ENCODE peak calls at places on chromosomes 11 and 22, in seven cellular contexts. D, H, Q, X, A, S and J are unnamed samples.
A peak's percentile ranks its signal among the peaks of the same experiment; 100 is the strongest.

GRCh38 chr11:3849297-3849874 is 6.1 kb upstream of the STIM1 start:
- DNase-seq in D (no peak), H (peak; percentile 50), Q (peak; percentile 64), X (peak; percentile 49), A (peak; percentile 53), S (peak; percentile 47), J (no peak)

GRCh38 chr22:25067851-25068421 is 115.4 kb downstream of the KIAA1671 start:
- DNase-seq in D (no peak), H (peak; percentile 73), Q (peak; percentile 94), X (no peak), A (no peak), S (peak; percentile 90), J (peak; percentile 35)

GRCh38 chr11:20873054-20873453 is 203.7 kb downstream of the NELL1 start:
- DNase-seq in D (peak; percentile 82), H (no peak), Q (peak; percentile 12), X (peak; percentile 20), A (no peak), S (no peak), J (no peak)

GRCh38 chr22:26541167-26541819 is 29.0 kb upstream of the TFIP11 start:
- DNase-seq in D (no peak), H (no peak), Q (no peak), X (no peak), A (no peak), S (no peak), J (no peak)

GRCh38 chr22:40178417-40179409 is 988 bp downstream of the TNRC6B start:
- DNase-seq in D (no peak), H (peak; percentile 33), Q (peak; percentile 69), X (peak; percentile 55), A (peak; percentile 79), S (peak; percentile 28), J (no peak)

GRCh38 chr11:38182126-38182907 is 1584.3 kb upstream of the RAG2 start:
- DNase-seq in D (no peak), H (no peak), Q (no peak), X (no peak), A (peak; percentile 11), S (no peak), J (no peak)

GRCh38 chr11:80937831-80938230 is 1497.0 kb upstream of the TENM4 start:
- DNase-seq in D (no peak), H (no peak), Q (no peak), X (no peak), A (no peak), S (no peak), J (peak; percentile 72)

GRCh38 chr11:23765862-23766261 is 731.0 kb upstream of the LUZP2 start:
- DNase-seq in D (no peak), H (no peak), Q (no peak), X (no peak), A (peak; percentile 58), S (no peak), J (no peak)

GRCh38 chr22:42285604-42286003 is 15.2 kb upstream of the TCF20 start:
- DNase-seq in D (no peak), H (no peak), Q (no peak), X (no peak), A (no peak), S (no peak), J (no peak)

GRCh38 chr22:23121026-23121823 is 20.6 kb downstream of the RSPH14 start:
- DNase-seq in D (no peak), H (no peak), Q (no peak), X (no peak), A (no peak), S (no peak), J (no peak)

GRCh38 chr11:79025622-79026021 is 415.2 kb downstream of the TENM4 start:
- DNase-seq in D (no peak), H (no peak), Q (no peak), X (no peak), A (no peak), S (no peak), J (peak; percentile 8)

GRCh38 chr11:44309483-44310197 is at the start of gene ALX4:
- DNase-seq in D (no peak), H (no peak), Q (no peak), X (peak; percentile 67), A (peak; percentile 66), S (no peak), J (no peak)

GRCh38 chr11:134032501-134033091 is 36.3 kb upstream of the JAM3 start:
- DNase-seq in D (no peak), H (no peak), Q (no peak), X (no peak), A (peak; percentile 28), S (no peak), J (no peak)

GRCh38 chr11:7595016-7595869 is 78.1 kb downstream of the CYB5R2 start:
- DNase-seq in D (no peak), H (no peak), Q (no peak), X (no peak), A (no peak), S (no peak), J (no peak)

GRCh38 chr22:36374603-36375024 is 13.2 kb downstream of the MYH9 start:
- DNase-seq in D (no peak), H (peak; percentile 73), Q (no peak), X (no peak), A (peak; percentile 76), S (no peak), J (no peak)

GRCh38 chr22:38656256-38657148 is at the start of the genes CBY1 and FAM227A:
- DNase-seq in D (peak; percentile 22), H (peak; percentile 80), Q (peak; percentile 81), X (peak; percentile 98), A (peak; percentile 85), S (peak; percentile 77), J (peak; percentile 59)

GRCh38 chr11:79564288-79564925 is 123.6 kb upstream of the TENM4 start:
- DNase-seq in D (peak; percentile 15), H (no peak), Q (no peak), X (no peak), A (no peak), S (no peak), J (no peak)

GRCh38 chr11:122209619-122210377 is 93.8 kb upstream of the BLID start:
- DNase-seq in D (no peak), H (no peak), Q (no peak), X (no peak), A (peak; percentile 89), S (no peak), J (peak; percentile 83)

GRCh38 chr11:99901175-99901574 is 785.9 kb upstream of the ARHGAP42 start:
- DNase-seq in D (no peak), H (no peak), Q (no peak), X (no peak), A (no peak), S (no peak), J (no peak)

GRCh38 chr11:35814720-35815305 is 129.0 kb upstream of the LDLRAD3 start:
- DNase-seq in D (no peak), H (no peak), Q (no peak), X (no peak), A (no peak), S (no peak), J (peak; percentile 79)

GRCh38 chr11:131942878-131943277 is 572.5 kb downstream of the NTM start:
- DNase-seq in D (no peak), H (no peak), Q (no peak), X (no peak), A (no peak), S (no peak), J (no peak)

GRCh38 chr22:28882545-28882877 is 861 bp upstream of the ZNRF3 start:
- DNase-seq in D (no peak), H (peak; percentile 43), Q (no peak), X (no peak), A (peak; percentile 44), S (no peak), J (no peak)

GRCh38 chr22:28962042-28962554 is 78.7 kb downstream of the ZNRF3 start:
- DNase-seq in D (no peak), H (no peak), Q (no peak), X (no peak), A (no peak), S (no peak), J (no peak)

GRCh38 chr11:122850076-122850631 is 11.9 kb downstream of the CRTAM start:
- DNase-seq in D (no peak), H (peak; percentile 66), Q (no peak), X (no peak), A (peak; percentile 66), S (peak; percentile 4), J (no peak)

GRCh38 chr11:92227954-92228935 is 3.6 kb downstream of the FAT3 start:
- DNase-seq in D (no peak), H (no peak), Q (no peak), X (no peak), A (peak; percentile 28), S (no peak), J (no peak)

GRCh38 chr11:123518496-123519054 is 88.5 kb downstream of the GRAMD1B start:
- DNase-seq in D (no peak), H (no peak), Q (no peak), X (no peak), A (peak; percentile 47), S (no peak), J (no peak)

GRCh38 chr11:9760180-9760550 is 96.3 kb downstream of the SWAP70 start:
- DNase-seq in D (no peak), H (no peak), Q (no peak), X (no peak), A (peak; percentile 93), S (no peak), J (no peak)

GRCh38 chr11:2147391-2147790 is 8.2 kb upstream of the IGF2 start:
- DNase-seq in D (no peak), H (no peak), Q (no peak), X (no peak), A (no peak), S (no peak), J (no peak)

GRCh38 chr11:45093761-45094455 is 52.5 kb upstream of the PRDM11 start:
- DNase-seq in D (no peak), H (no peak), Q (no peak), X (no peak), A (no peak), S (no peak), J (no peak)

GRCh38 chr22:44628856-44629255 is 73.1 kb upstream of the PRR5 start:
- DNase-seq in D (no peak), H (no peak), Q (no peak), X (no peak), A (no peak), S (no peak), J (no peak)

GRCh38 chr11:28730336-28730735 is 622.1 kb downstream of the METTL15 start:
- DNase-seq in D (no peak), H (no peak), Q (no peak), X (no peak), A (peak; percentile 85), S (no peak), J (no peak)

GRCh38 chr11:57416436-57416835 is 10.5 kb downstream of the SLC43A3 start:
- DNase-seq in D (no peak), H (no peak), Q (no peak), X (no peak), A (no peak), S (no peak), J (no peak)

GRCh38 chr11:111307472-111308108 is 9.2 kb downstream of the POU2AF3 start:
- DNase-seq in D (peak; percentile 67), H (no peak), Q (no peak), X (no peak), A (no peak), S (no peak), J (no peak)

GRCh38 chr11:12053606-12054361 is 45.4 kb upstream of the DKK3 start:
- DNase-seq in D (no peak), H (no peak), Q (no peak), X (no peak), A (no peak), S (no peak), J (no peak)

GRCh38 chr22:33105501-33105911 is 47.3 kb upstream of the SYN3 start:
- DNase-seq in D (no peak), H (no peak), Q (no peak), X (no peak), A (no peak), S (no peak), J (no peak)

GRCh38 chr11:32400196-32400595 is 35.1 kb downstream of the WT1 start:
- DNase-seq in D (no peak), H (no peak), Q (no peak), X (no peak), A (peak; percentile 17), S (no peak), J (no peak)

GRCh38 chr11:88656315-88656714 is 318.8 kb upstream of the CTSC start:
- DNase-seq in D (no peak), H (no peak), Q (no peak), X (no peak), A (no peak), S (no peak), J (no peak)